ENCODE peak calls at places on chromosome 3, in five cellular contexts. S is GM12865, V is iPS-NIHi11, J is mesenchymal stem cell, W is AG08396. G is an unnamed sample.

GRCh38 chr3:62144482-62144881 is 228.9 kb downstream of the FEZF2 start:
- DNase-seq in J (no peak), W (no peak), S (no peak), V (no peak), G (no peak)

GRCh38 chr3:190718691-190719090 is 143.8 kb downstream of the GMNC start:
- DNase-seq in J (peak; percentile 34), S (no peak), V (no peak), W (peak; percentile 24), G (no peak)

GRCh38 chr3:132083583-132084372 is 49.0 kb upstream of the CPNE4 start:
- DNase-seq in J (no peak), V (peak; percentile 9), W (no peak), S (no peak), G (no peak)

GRCh38 chr3:140007081-140007480 is 72.1 kb downstream of the CLSTN2 start:
- DNase-seq in V (no peak), W (no peak), S (no peak), J (no peak), G (no peak)

GRCh38 chr3:134621824-134622223 is 29.0 kb downstream of the KY start:
- DNase-seq in J (no peak), V (no peak), S (no peak), W (no peak), G (no peak)

GRCh38 chr3:158103956-158104338 is 2.3 kb downstream of the SHOX2 start:
- DNase-seq in J (peak; percentile 24), W (no peak), S (no peak), V (no peak), G (no peak)

GRCh38 chr3:156160653-156161052 is 40.3 kb downstream of the KCNAB1 start:
- DNase-seq in J (no peak), V (no peak), W (no peak), S (peak; percentile 43), G (no peak)

GRCh38 chr3:184637705-184638104 is 74.2 kb downstream of the MAGEF1 start:
- DNase-seq in S (no peak), V (no peak), W (no peak), J (peak; percentile 41), G (no peak)

GRCh38 chr3:182308328-182308727 is 485.0 kb upstream of the ATP11B start:
- DNase-seq in W (no peak), S (no peak), J (no peak), V (no peak), G (no peak)

GRCh38 chr3:151328298-151329036 is 882 bp downstream of the P2RY13 start:
- DNase-seq in W (no peak), J (no peak), V (no peak), S (no peak), G (no peak)

GRCh38 chr3:159850481-159850880 is 138.2 kb upstream of the IL12A start:
- DNase-seq in V (no peak), W (no peak), S (no peak), J (peak; percentile 13), G (no peak)

GRCh38 chr3:63067999-63068645 is 192.9 kb upstream of the CADPS start:
- DNase-seq in S (peak; percentile 49), V (peak; percentile 69), J (peak; percentile 21), W (peak; percentile 20), G (no peak)

GRCh38 chr3:48125026-48125704 is 63.1 kb downstream of the CDC25A start:
- DNase-seq in J (no peak), V (no peak), W (peak; percentile 68), S (no peak), G (no peak)

GRCh38 chr3:187736418-187736871 is 8.8 kb downstream of the BCL6 start:
- DNase-seq in W (peak; percentile 59), V (no peak), J (peak; percentile 97), S (no peak), G (no peak)

GRCh38 chr3:151813777-151814176 is at the start of gene AADAC:
- DNase-seq in S (no peak), W (no peak), J (no peak), V (no peak), G (no peak)

GRCh38 chr3:24857945-24858344 is 363.3 kb upstream of the THRB start:
- DNase-seq in V (no peak), S (no peak), W (no peak), J (no peak), G (no peak)

GRCh38 chr3:9130318-9131110 is 118.9 kb downstream of the SRGAP3 start:
- DNase-seq in V (no peak), W (no peak), J (no peak), S (no peak), G (no peak)

GRCh38 chr3:112056451-112056929 is 22.0 kb downstream of the TMPRSS7 start:
- DNase-seq in V (no peak), S (no peak), J (peak; percentile 56), W (no peak), G (no peak)

GRCh38 chr3:170701696-170702678 is 116.1 kb upstream of the SLC7A14 start:
- DNase-seq in W (no peak), S (no peak), V (no peak), J (no peak), G (no peak)

GRCh38 chr3:171256445-171257250 is 203.6 kb downstream of the TNIK start:
- DNase-seq in W (no peak), J (no peak), S (peak; percentile 52), V (no peak), G (no peak)

GRCh38 chr3:71173421-71173975 is 410.0 kb downstream of the FOXP1 start:
- DNase-seq in J (peak; percentile 79), W (peak; percentile 11), S (no peak), V (no peak), G (no peak)

GRCh38 chr3:181752202-181752671 is 40.5 kb downstream of the SOX2 start:
- DNase-seq in W (no peak), J (no peak), V (no peak), S (no peak), G (peak; percentile 29)

GRCh38 chr3:46271910-46272309 is 29.6 kb downstream of the CCR3 start:
- DNase-seq in W (no peak), S (no peak), V (no peak), J (no peak), G (no peak)

GRCh38 chr3:111874177-111874820 is 15.2 kb downstream of the PHLDB2 start:
- DNase-seq in S (no peak), V (no peak), W (peak; percentile 44), J (peak; percentile 62), G (no peak)

GRCh38 chr3:106007512-106007911 is 138.7 kb upstream of the CBLB start:
- DNase-seq in S (no peak), W (no peak), J (no peak), V (no peak), G (no peak)

GRCh38 chr3:46972396-46972795 is 4.1 kb downstream of the CCDC12 start:
- DNase-seq in S (peak; percentile 46), W (no peak), J (no peak), V (no peak), G (no peak)

GRCh38 chr3:85603378-85603777 is 644.6 kb downstream of the CADM2 start:
- DNase-seq in J (no peak), V (no peak), W (no peak), S (no peak), G (no peak)

GRCh38 chr3:151106311-151106710 is 20.8 kb downstream of the MED12L start:
- DNase-seq in J (no peak), V (no peak), S (no peak), W (no peak), G (no peak)

GRCh38 chr3:118936811-118937210 is 97.8 kb downstream of the IGSF11 start:
- DNase-seq in V (no peak), J (no peak), W (no peak), S (no peak), G (no peak)

GRCh38 chr3:31692714-31693113 is 160.0 kb downstream of the STT3B start:
- DNase-seq in V (no peak), S (peak; percentile 7), W (no peak), J (no peak), G (no peak)

GRCh38 chr3:170055209-170055608 is 17.4 kb downstream of the GPR160 start:
- DNase-seq in J (peak; percentile 17), S (peak; percentile 89), V (no peak), W (peak; percentile 34), G (no peak)

GRCh38 chr3:11847607-11848006 is 922 bp upstream of the TAMM41 start:
- DNase-seq in W (no peak), V (peak; percentile 28), J (no peak), S (no peak), G (peak; percentile 13)

GRCh38 chr3:149657796-149658443 is at the start of gene WWTR1:
- DNase-seq in S (peak; percentile 90), V (peak; percentile 94), W (peak; percentile 92), J (peak; percentile 96), G (no peak)

GRCh38 chr3:119018690-119019463 is 15.8 kb downstream of the IGSF11 start:
- DNase-seq in J (no peak), W (no peak), V (no peak), S (no peak), G (no peak)

GRCh38 chr3:149554826-149555225 is 80.3 kb downstream of the TM4SF4 start:
- DNase-seq in W (no peak), S (no peak), J (peak; percentile 69), V (no peak), G (no peak)